ENCODE peak calls at places on chromosome 14, in four cellular contexts. One of them, this sample, is unnamed.

GRCh38 chr14:99137001-99137700 is 134.8 kb downstream of the BCL11B start:
- DNase-seq in dermis blood vessel endothelial cell: no peak
- DNase-seq in NCI-H146: no peak
- DNase-seq in T1000: no peak
- DNase-seq in this sample: peak

GRCh38 chr14:65860956-65861631 is 448.6 kb downstream of the FUT8 start:
- DNase-seq in dermis blood vessel endothelial cell: no peak
- DNase-seq in T1000: no peak
- DNase-seq in NCI-H146: no peak
- DNase-seq in this sample: no peak

GRCh38 chr14:20652996-20653975 is 11.8 kb upstream of the OR6S1 start:
- DNase-seq in T1000: no peak
- DNase-seq in NCI-H146: no peak
- DNase-seq in dermis blood vessel endothelial cell: peak
- DNase-seq in this sample: no peak

GRCh38 chr14:104138098-104138890 is at the start of gene KIF26A:
- DNase-seq in dermis blood vessel endothelial cell: no peak
- DNase-seq in T1000: no peak
- DNase-seq in NCI-H146: no peak
- DNase-seq in this sample: no peak

GRCh38 chr14:59343585-59343984 is 121.6 kb downstream of the GPR135 start:
- DNase-seq in T1000: no peak
- DNase-seq in dermis blood vessel endothelial cell: no peak
- DNase-seq in NCI-H146: no peak
- DNase-seq in this sample: no peak

GRCh38 chr14:75418779-75419768 is 8.7 kb upstream of the JDP2 start:
- DNase-seq in dermis blood vessel endothelial cell: no peak
- DNase-seq in T1000: no peak
- DNase-seq in NCI-H146: no peak
- DNase-seq in this sample: no peak

GRCh38 chr14:22070119-22070982 is 396.7 kb upstream of the OR4E1 start:
- DNase-seq in T1000: no peak
- DNase-seq in dermis blood vessel endothelial cell: peak
- DNase-seq in NCI-H146: no peak
- DNase-seq in this sample: no peak

GRCh38 chr14:21647380-21647779 is 6.3 kb upstream of the OR4E2 start:
- DNase-seq in NCI-H146: no peak
- DNase-seq in dermis blood vessel endothelial cell: no peak
- DNase-seq in T1000: no peak
- DNase-seq in this sample: no peak

GRCh38 chr14:94702629-94703028 is 67.3 kb downstream of the GSC start:
- DNase-seq in NCI-H146: no peak
- DNase-seq in dermis blood vessel endothelial cell: no peak
- DNase-seq in T1000: no peak
- DNase-seq in this sample: no peak

GRCh38 chr14:67919259-67919658 is 99.7 kb downstream of the RAD51B start:
- DNase-seq in T1000: no peak
- DNase-seq in dermis blood vessel endothelial cell: no peak
- DNase-seq in NCI-H146: no peak
- DNase-seq in this sample: no peak

GRCh38 chr14:52961060-52961639 is 10.3 kb upstream of the FERMT2 start:
- DNase-seq in T1000: no peak
- DNase-seq in NCI-H146: peak
- DNase-seq in dermis blood vessel endothelial cell: peak
- DNase-seq in this sample: peak

GRCh38 chr14:104287301-104288009 is 149.1 kb downstream of the KIF26A start:
- DNase-seq in dermis blood vessel endothelial cell: no peak
- DNase-seq in T1000: no peak
- DNase-seq in NCI-H146: no peak
- DNase-seq in this sample: no peak

GRCh38 chr14:100004392-100004791 is 60.8 kb upstream of the EVL start:
- DNase-seq in dermis blood vessel endothelial cell: no peak
- DNase-seq in T1000: no peak
- DNase-seq in NCI-H146: no peak
- DNase-seq in this sample: no peak

GRCh38 chr14:54683882-54684794 is 117.2 kb downstream of the SAMD4A start:
- DNase-seq in dermis blood vessel endothelial cell: peak
- DNase-seq in NCI-H146: no peak
- DNase-seq in T1000: peak
- DNase-seq in this sample: no peak

GRCh38 chr14:38721822-38722431 is 381.1 kb downstream of the SEC23A start:
- DNase-seq in NCI-H146: peak
- DNase-seq in T1000: no peak
- DNase-seq in dermis blood vessel endothelial cell: peak
- DNase-seq in this sample: peak

GRCh38 chr14:24903337-24903736 is 146.6 kb downstream of the STXBP6 start:
- DNase-seq in dermis blood vessel endothelial cell: no peak
- DNase-seq in NCI-H146: no peak
- DNase-seq in T1000: no peak
- DNase-seq in this sample: no peak

GRCh38 chr14:47211263-47211662 is 464.1 kb downstream of the MDGA2 start:
- DNase-seq in dermis blood vessel endothelial cell: no peak
- DNase-seq in T1000: no peak
- DNase-seq in NCI-H146: no peak
- DNase-seq in this sample: no peak

GRCh38 chr14:23863836-23864235 is 89.7 kb upstream of the DHRS4 start:
- DNase-seq in NCI-H146: no peak
- DNase-seq in dermis blood vessel endothelial cell: no peak
- DNase-seq in T1000: no peak
- DNase-seq in this sample: no peak

GRCh38 chr14:74413622-74414021 is 12.4 kb downstream of the SYNDIG1L start:
- DNase-seq in NCI-H146: peak
- DNase-seq in T1000: no peak
- DNase-seq in dermis blood vessel endothelial cell: no peak
- DNase-seq in this sample: no peak

GRCh38 chr14:31401369-31401932 is 18.9 kb downstream of the HEATR5A start:
- DNase-seq in NCI-H146: no peak
- DNase-seq in T1000: no peak
- DNase-seq in dermis blood vessel endothelial cell: no peak
- DNase-seq in this sample: no peak

GRCh38 chr14:76904740-76905569 is 78.7 kb downstream of the LRRC74A start:
- DNase-seq in dermis blood vessel endothelial cell: peak
- DNase-seq in NCI-H146: peak
- DNase-seq in T1000: peak
- DNase-seq in this sample: no peak

GRCh38 chr14:56413721-56414120 is 165.9 kb upstream of the TMEM260 start:
- DNase-seq in T1000: no peak
- DNase-seq in dermis blood vessel endothelial cell: no peak
- DNase-seq in NCI-H146: no peak
- DNase-seq in this sample: no peak

This sample was measured in left lobe of liver.